ENCODE peak calls at places on chromosomes 3 and 15, in four cellular contexts. G is AG04450; T is activated effector memory CD4-positive, alpha-beta T cell treated with anti-CD3 and anti-CD28 coated beads, Interleukin-2, amount 50 U/mL, for 16 hours; X is transverse colon. R is an unnamed sample.

GRCh38 chr15:74892313-74892712 is 2.5 kb downstream of the MPI start:
- DNase-seq in G (no peak), X (peak), T (no peak), R (no peak)

GRCh38 chr15:59157398-59157797 is 49.2 kb upstream of the LDHAL6B start:
- DNase-seq in X (no peak), G (no peak), T (no peak), R (no peak)

GRCh38 chr15:55074431-55074830 is 122.3 kb downstream of the RSL24D1 start:
- DNase-seq in G (no peak), T (no peak), X (no peak), R (no peak)

GRCh38 chr15:37125143-37125542 is 24.8 kb upstream of the MEIS2 start:
- DNase-seq in T (no peak), X (no peak), G (no peak), R (no peak)

GRCh38 chr3:129100274-129100673 is 21.3 kb downstream of the RAB43 start:
- DNase-seq in G (no peak), X (no peak), T (no peak), R (no peak)

GRCh38 chr15:59994855-59995557 is 9.1 kb upstream of the FOXB1 start:
- DNase-seq in X (no peak), T (peak), G (no peak), R (no peak)

GRCh38 chr3:12658593-12659058 is 5.3 kb downstream of the RAF1 start:
- DNase-seq in T (no peak), X (no peak), G (no peak), R (no peak)

GRCh38 chr15:66722757-66723540 is 20.9 kb downstream of the SMAD6 start:
- DNase-seq in T (no peak), G (no peak), X (no peak), R (no peak)

GRCh38 chr3:52529376-52530333 is 4.0 kb downstream of the NT5DC2 start:
- DNase-seq in T (peak), G (no peak), X (peak), R (no peak)

GRCh38 chr3:12990306-12990705 is 82.9 kb downstream of the IQSEC1 start:
- DNase-seq in T (no peak), X (peak), G (no peak), R (no peak)

GRCh38 chr3:128309026-128309425 is 155.7 kb downstream of the EEFSEC start:
- DNase-seq in G (no peak), T (no peak), X (no peak), R (no peak)

GRCh38 chr15:45101749-45102148 is 12.2 kb downstream of the DUOX2 start:
- DNase-seq in T (peak), X (no peak), G (no peak), R (no peak)

GRCh38 chr3:48268381-48268935 is 27.6 kb downstream of the ZNF589 start:
- DNase-seq in T (peak), X (peak), G (no peak), R (peak)

GRCh38 chr3:169931747-169932520 is 20.6 kb downstream of the SAMD7 start:
- DNase-seq in T (no peak), X (peak), G (no peak), R (no peak)

GRCh38 chr15:60551147-60551780 is 72.3 kb upstream of the ICE2 start:
- DNase-seq in X (no peak), G (no peak), T (no peak), R (no peak)

GRCh38 chr3:57755368-57756021 is 614 bp upstream of the SLMAP start:
- DNase-seq in T (peak), X (peak), G (no peak), R (peak)

GRCh38 chr15:75655911-75656310 is 8.2 kb downstream of the SNX33 start:
- DNase-seq in G (no peak), X (no peak), T (no peak), R (no peak)

GRCh38 chr3:172177046-172177445 is 137.7 kb downstream of the FNDC3B start:
- DNase-seq in X (no peak), T (no peak), G (no peak), R (no peak)

R was measured in stimulated activated naive CD8-positive, alpha-beta T cell treated with anti-CD3 and anti-CD28 coated beads, Interleukin-15, Interleukin-2, amounts not matched to agents 100 U/mL and 50 U/mL, for 24 hours.